ENCODE peak calls at places on chromosomes 16 and 17, in six cellular contexts. A, O, R, H, B and X are unnamed samples.
A peak's percentile ranks its signal among the peaks of the same experiment; 100 is the strongest.

GRCh38 chr17:7351665-7352558 is at the start of gene KCTD11:
- DNase-seq in A (peak; percentile 94), O (peak; percentile 91), R (peak; percentile 87), H (peak; percentile 93), B (peak; percentile 62), X (peak; percentile 80)

GRCh38 chr17:53680745-53681144 is 142.0 kb upstream of the KIF2B start:
- DNase-seq in A (no peak), O (no peak), R (no peak), H (no peak), B (no peak), X (no peak)

GRCh38 chr16:1871974-1872635 is at the start of gene MEIOB:
- DNase-seq in A (no peak), O (peak; percentile 55), R (peak; percentile 13), H (peak; percentile 55), B (no peak), X (no peak)

GRCh38 chr16:46972429-46972970 is 974 bp downstream of the DNAJA2 start:
- DNase-seq in A (no peak), O (no peak), R (no peak), H (no peak), B (no peak), X (no peak)

GRCh38 chr17:49445561-49445960 is 30.9 kb upstream of the PHB1 start:
- DNase-seq in A (no peak), O (no peak), R (no peak), H (no peak), B (no peak), X (no peak)

GRCh38 chr17:17964710-17965109 is 7.5 kb downstream of the TOM1L2 start:
- DNase-seq in A (no peak), O (no peak), R (no peak), H (no peak), B (no peak), X (no peak)

GRCh38 chr17:34299918-34300600 is 14.5 kb downstream of the CCL11 start:
- DNase-seq in A (no peak), O (peak; percentile 9), R (no peak), H (no peak), B (peak; percentile 71), X (no peak)

GRCh38 chr16:83269541-83269940 is 538.2 kb upstream of the HSBP1 start:
- DNase-seq in A (no peak), O (no peak), R (no peak), H (no peak), B (no peak), X (no peak)

GRCh38 chr16:22375117-22375962 is 921 bp upstream of the CDR2 start:
- DNase-seq in A (no peak), O (no peak), R (no peak), H (no peak), B (no peak), X (no peak)

GRCh38 chr16:29315046-29315445 is 91.5 kb downstream of the NPIPB11 start:
- DNase-seq in A (no peak), O (no peak), R (no peak), H (no peak), B (no peak), X (no peak)

GRCh38 chr16:53305743-53306142 is 128.5 kb upstream of the RBL2 start:
- DNase-seq in A (no peak), O (no peak), R (no peak), H (no peak), B (no peak), X (no peak)

GRCh38 chr17:27322026-27322425 is 28.1 kb downstream of the WSB1 start:
- DNase-seq in A (no peak), O (no peak), R (no peak), H (no peak), B (no peak), X (no peak)

GRCh38 chr17:8832711-8833352 is 33.7 kb upstream of the MFSD6L start:
- DNase-seq in A (no peak), O (no peak), R (peak; percentile 37), H (peak; percentile 35), B (no peak), X (no peak)

GRCh38 chr16:68790944-68791343 is 52.4 kb upstream of the TANGO6 start:
- DNase-seq in A (no peak), O (no peak), R (no peak), H (no peak), B (no peak), X (no peak)

GRCh38 chr16:87583453-87584131 is 18.7 kb upstream of the JPH3 start:
- DNase-seq in A (no peak), O (no peak), R (no peak), H (no peak), B (no peak), X (no peak)

GRCh38 chr17:74116087-74116717 is 87.3 kb upstream of the RPL38 start:
- DNase-seq in A (no peak), O (no peak), R (no peak), H (no peak), B (no peak), X (no peak)

GRCh38 chr16:68724797-68725196 is 12.3 kb upstream of the CDH1 start:
- DNase-seq in A (no peak), O (no peak), R (no peak), H (no peak), B (no peak), X (no peak)

GRCh38 chr17:48240562-48241130 is 133.1 kb downstream of the SNX11 start:
- DNase-seq in A (no peak), O (no peak), R (no peak), H (peak; percentile 33), B (no peak), X (no peak)

GRCh38 chr16:85245307-85246172 is 133.3 kb upstream of the CIBAR2 start:
- DNase-seq in A (no peak), O (peak; percentile 57), R (no peak), H (peak; percentile 90), B (no peak), X (no peak)

GRCh38 chr16:68644715-68645493 is at the start of gene CDH3:
- DNase-seq in A (no peak), O (peak; percentile 65), R (no peak), H (peak; percentile 76), B (no peak), X (no peak)

GRCh38 chr16:30896203-30896889 is at the start of gene CTF1:
- DNase-seq in A (peak; percentile 86), O (peak; percentile 79), R (no peak), H (peak; percentile 86), B (peak; percentile 74), X (no peak)

GRCh38 chr17:51091635-51092034 is 29.0 kb downstream of the SPAG9 start:
- DNase-seq in A (no peak), O (no peak), R (no peak), H (peak; percentile 2), B (no peak), X (no peak)